ENCODE peak calls at places on chromosomes 13 and 19, in five cellular contexts. One of them, this sample, is unnamed.

GRCh38 chr13:46894534-46894906 is 2.3 kb downstream of the HTR2A start:
- DNase-seq in CD8-positive, alpha-beta T cell: no peak
- DNase-seq in PC-9: no peak
- DNase-seq in ovary: no peak
- DNase-seq in astrocyte: no peak
- DNase-seq in this sample: no peak

GRCh38 chr19:50822661-50823208 is 852 bp downstream of the KLK1 start:
- DNase-seq in PC-9: no peak
- DNase-seq in astrocyte: no peak
- DNase-seq in CD8-positive, alpha-beta T cell: no peak
- DNase-seq in ovary: no peak
- DNase-seq in this sample: no peak

GRCh38 chr13:109271991-109272454 is 514.4 kb downstream of the IRS2 start:
- DNase-seq in ovary: no peak
- DNase-seq in CD8-positive, alpha-beta T cell: no peak
- DNase-seq in PC-9: peak; percentile 70
- DNase-seq in astrocyte: peak; percentile 89
- DNase-seq in this sample: no peak

GRCh38 chr13:85508683-85509329 is 290.4 kb downstream of the SLITRK6 start:
- DNase-seq in astrocyte: peak; percentile 29
- DNase-seq in PC-9: no peak
- DNase-seq in ovary: no peak
- DNase-seq in CD8-positive, alpha-beta T cell: no peak
- DNase-seq in this sample: no peak

GRCh38 chr13:26839682-26840081 is 79.1 kb upstream of the GPR12 start:
- DNase-seq in astrocyte: no peak
- DNase-seq in PC-9: no peak
- DNase-seq in CD8-positive, alpha-beta T cell: no peak
- DNase-seq in ovary: no peak
- DNase-seq in this sample: no peak

GRCh38 chr13:24742294-24742693 is 21.7 kb upstream of the RNF17 start:
- DNase-seq in astrocyte: no peak
- DNase-seq in ovary: no peak
- DNase-seq in CD8-positive, alpha-beta T cell: no peak
- DNase-seq in PC-9: no peak
- DNase-seq in this sample: no peak

GRCh38 chr19:9849786-9850185 is 14.7 kb downstream of the PIN1 start:
- DNase-seq in ovary: no peak
- DNase-seq in astrocyte: no peak
- DNase-seq in PC-9: no peak
- DNase-seq in CD8-positive, alpha-beta T cell: no peak
- DNase-seq in this sample: no peak

GRCh38 chr13:32829676-32830091 is 186.5 kb upstream of the KL start:
- DNase-seq in astrocyte: peak; percentile 71
- DNase-seq in ovary: no peak
- DNase-seq in PC-9: peak; percentile 74
- DNase-seq in CD8-positive, alpha-beta T cell: no peak
- DNase-seq in this sample: no peak

GRCh38 chr13:108895220-108895704 is 265.9 kb downstream of the MYO16 start:
- DNase-seq in ovary: no peak
- DNase-seq in PC-9: no peak
- DNase-seq in astrocyte: peak; percentile 18
- DNase-seq in CD8-positive, alpha-beta T cell: no peak
- DNase-seq in this sample: no peak

GRCh38 chr19:3336680-3337523 is 29.5 kb upstream of the NFIC start:
- DNase-seq in CD8-positive, alpha-beta T cell: no peak
- DNase-seq in astrocyte: no peak
- DNase-seq in PC-9: peak; percentile 70
- DNase-seq in ovary: peak; percentile 95
- DNase-seq in this sample: peak; percentile 92

GRCh38 chr19:51808333-51808986 is 13.5 kb downstream of the FPR3 start:
- DNase-seq in CD8-positive, alpha-beta T cell: no peak
- DNase-seq in ovary: no peak
- DNase-seq in astrocyte: no peak
- DNase-seq in PC-9: no peak
- DNase-seq in this sample: no peak

GRCh38 chr13:113425931-113426590 is 27.2 kb downstream of the ADPRHL1 start:
- DNase-seq in PC-9: peak; percentile 47
- DNase-seq in astrocyte: no peak
- DNase-seq in CD8-positive, alpha-beta T cell: no peak
- DNase-seq in ovary: no peak
- DNase-seq in this sample: no peak

GRCh38 chr19:32674959-32675719 is at the start of gene ANKRD27:
- DNase-seq in ovary: peak; percentile 99
- DNase-seq in PC-9: peak; percentile 99
- DNase-seq in CD8-positive, alpha-beta T cell: peak; percentile 97
- DNase-seq in astrocyte: peak; percentile 85
- DNase-seq in this sample: peak; percentile 99

GRCh38 chr19:32676186-32676894 is 692 bp downstream of the RGS9BP start:
- DNase-seq in ovary: no peak
- DNase-seq in PC-9: no peak
- DNase-seq in astrocyte: no peak
- DNase-seq in CD8-positive, alpha-beta T cell: peak; percentile 24
- DNase-seq in this sample: no peak

GRCh38 chr19:32673573-32673972 is 1.4 kb downstream of the ANKRD27 start:
- DNase-seq in CD8-positive, alpha-beta T cell: no peak
- DNase-seq in ovary: no peak
- DNase-seq in PC-9: no peak
- DNase-seq in astrocyte: no peak
- DNase-seq in this sample: no peak

GRCh38 chr19:32675720-32676185 is at the start of gene RGS9BP:
- DNase-seq in PC-9: peak; percentile 83
- DNase-seq in ovary: peak; percentile 82
- DNase-seq in astrocyte: peak; percentile 17
- DNase-seq in CD8-positive, alpha-beta T cell: peak; percentile 63
- DNase-seq in this sample: peak; percentile 91

DNA sequence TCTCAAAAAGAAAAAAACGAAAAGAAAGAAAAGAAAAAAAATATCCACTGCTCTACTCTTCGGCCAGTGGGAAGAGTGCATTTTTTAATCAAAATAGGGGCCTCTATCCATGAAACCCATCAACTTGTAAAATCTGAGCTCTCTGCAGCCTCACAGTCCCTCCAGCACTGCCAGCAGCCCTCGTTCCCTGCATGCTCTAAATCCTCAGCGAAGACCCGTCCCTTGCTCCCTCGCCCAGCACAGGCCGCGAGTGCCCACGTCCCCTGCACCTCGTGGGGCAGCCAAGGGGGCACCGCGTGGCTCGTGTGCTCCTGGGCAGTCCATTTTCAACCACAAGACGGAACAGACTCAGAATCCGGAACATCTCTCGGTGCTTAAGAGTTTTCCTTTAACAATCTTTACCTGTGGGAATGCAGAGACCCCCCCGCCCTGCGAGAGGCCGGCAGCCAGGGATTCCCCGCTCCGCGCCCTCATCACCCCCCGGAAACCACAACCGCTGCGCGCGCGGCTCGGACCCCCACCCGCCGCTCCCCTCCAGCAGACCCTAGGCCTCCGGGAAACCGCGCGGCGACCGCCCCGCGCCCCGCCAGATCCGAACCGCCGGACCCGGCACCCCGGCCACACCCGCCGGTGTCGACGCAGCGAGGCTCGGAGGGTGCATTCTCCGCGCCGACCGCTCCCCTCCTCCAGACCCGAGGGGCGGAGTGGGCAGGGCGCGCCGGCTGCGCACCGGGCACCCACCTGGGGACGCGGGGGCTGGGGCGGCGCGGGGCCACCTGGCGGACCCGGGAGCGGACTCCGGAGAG is 624 bp downstream of the ANKRD27 start:
- DNase-seq in PC-9: no peak
- DNase-seq in CD8-positive, alpha-beta T cell: no peak
- DNase-seq in ovary: no peak
- DNase-seq in astrocyte: no peak
- DNase-seq in this sample: no peak
- TF ChIP-seq CTCF in PC-9: no peak
- TF ChIP-seq CTCF in CD8-positive, alpha-beta T cell: no peak
- TF ChIP-seq CTCF in ovary: no peak
- TF ChIP-seq CTCF in astrocyte: no peak
- TF ChIP-seq CTCF in this sample: no peak

GRCh38 chr19:18507727-18508440 is 14.0 kb downstream of the ELL start:
- DNase-seq in CD8-positive, alpha-beta T cell: no peak
- DNase-seq in ovary: no peak
- DNase-seq in PC-9: no peak
- DNase-seq in astrocyte: no peak
- DNase-seq in this sample: no peak

GRCh38 chr19:18508585-18508984 is 13.3 kb downstream of the ELL start:
- DNase-seq in CD8-positive, alpha-beta T cell: no peak
- DNase-seq in ovary: no peak
- DNase-seq in PC-9: no peak
- DNase-seq in astrocyte: no peak
- DNase-seq in this sample: no peak

GRCh38 chr19:18513868-18514267 is 8.0 kb downstream of the ELL start:
- DNase-seq in astrocyte: no peak
- DNase-seq in CD8-positive, alpha-beta T cell: no peak
- DNase-seq in PC-9: no peak
- DNase-seq in ovary: peak; percentile 67
- DNase-seq in this sample: no peak

GRCh38 chr19:18507021-18507726 is 14.7 kb downstream of the ELL start:
- DNase-seq in ovary: no peak
- DNase-seq in PC-9: peak; percentile 21
- DNase-seq in CD8-positive, alpha-beta T cell: no peak
- DNase-seq in astrocyte: no peak
- DNase-seq in this sample: no peak

DNA sequence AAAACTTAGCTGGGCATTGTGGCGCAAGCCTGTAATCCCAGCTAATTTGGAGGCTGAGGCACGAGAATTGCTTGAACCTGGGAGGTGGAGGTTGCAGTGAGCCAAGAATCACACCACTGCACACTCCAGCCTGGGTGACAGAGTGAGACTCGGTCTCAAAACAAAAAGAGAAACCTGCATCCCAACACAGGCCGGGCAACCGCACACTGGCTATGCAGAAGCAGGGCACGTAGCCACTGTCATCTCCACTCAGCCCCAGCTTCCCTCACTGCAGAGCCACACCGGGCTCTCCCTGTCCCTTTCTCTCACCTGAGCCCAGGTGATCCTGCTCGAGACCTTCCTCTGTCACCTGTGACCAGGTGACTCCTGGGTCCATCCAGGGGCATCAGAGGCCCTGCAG is 11.7 kb downstream of the ELL start:
- DNase-seq in astrocyte: no peak
- DNase-seq in PC-9: no peak
- DNase-seq in ovary: no peak
- DNase-seq in CD8-positive, alpha-beta T cell: no peak
- DNase-seq in this sample: no peak
- H3K27ac ChIP-seq in astrocyte: no peak overlapping the region
- H3K27ac ChIP-seq in PC-9: no peak overlapping the region
- H3K27ac ChIP-seq in ovary: no peak overlapping the region
- H3K27ac ChIP-seq in CD8-positive, alpha-beta T cell: no peak overlapping the region
- H3K27ac ChIP-seq in this sample: no peak overlapping the region

GRCh38 chr19:14519245-14519859 is 1.2 kb upstream of the DNAJB1 start:
- DNase-seq in astrocyte: no peak
- DNase-seq in CD8-positive, alpha-beta T cell: no peak
- DNase-seq in ovary: peak; percentile 61
- DNase-seq in PC-9: no peak
- DNase-seq in this sample: no peak
- H3K4me1 ChIP-seq in astrocyte: peaks cover 34% of the 10 kb centered on the region
- H3K4me1 ChIP-seq in CD8-positive, alpha-beta T cell: peaks cover 79% of the 10 kb centered on the region
- H3K4me1 ChIP-seq in ovary: peaks cover 12% of the 10 kb centered on the region
- H3K4me1 ChIP-seq in PC-9: peaks cover 46% of the 10 kb centered on the region
- H3K4me1 ChIP-seq in this sample: peaks cover 48% of the 10 kb centered on the region

GRCh38 chr19:1312732-1313694 is 27.3 kb downstream of the EFNA2 start:
- DNase-seq in astrocyte: peak; percentile 63
- DNase-seq in ovary: no peak
- DNase-seq in CD8-positive, alpha-beta T cell: no peak
- DNase-seq in PC-9: peak; percentile 61
- DNase-seq in this sample: no peak

GRCh38 chr19:1317274-1317673 is 31.6 kb downstream of the EFNA2 start:
- DNase-seq in astrocyte: no peak
- DNase-seq in PC-9: no peak
- DNase-seq in ovary: no peak
- DNase-seq in CD8-positive, alpha-beta T cell: no peak
- DNase-seq in this sample: no peak

GRCh38 chr19:1316466-1316865 is 30.8 kb downstream of the EFNA2 start:
- DNase-seq in astrocyte: no peak
- DNase-seq in CD8-positive, alpha-beta T cell: no peak
- DNase-seq in PC-9: no peak
- DNase-seq in ovary: no peak
- DNase-seq in this sample: no peak

GRCh38 chr19:1313695-1314613 is 28.3 kb downstream of the EFNA2 start:
- DNase-seq in ovary: no peak
- DNase-seq in astrocyte: no peak
- DNase-seq in PC-9: no peak
- DNase-seq in CD8-positive, alpha-beta T cell: no peak
- DNase-seq in this sample: no peak

GRCh38 chr19:1315470-1316166 is 29.9 kb downstream of the EFNA2 start:
- DNase-seq in ovary: peak; percentile 73
- DNase-seq in PC-9: peak; percentile 48
- DNase-seq in astrocyte: peak; percentile 16
- DNase-seq in CD8-positive, alpha-beta T cell: peak; percentile 37
- DNase-seq in this sample: no peak
- TF ChIP-seq CTCF in ovary: peak; percentile 40
- TF ChIP-seq CTCF in PC-9: peak; percentile 56
- TF ChIP-seq CTCF in astrocyte: no peak
- TF ChIP-seq CTCF in CD8-positive, alpha-beta T cell: no peak
- TF ChIP-seq CTCF in this sample: peak; percentile 15

This sample was measured in suprapubic skin.